ENCODE peak calls at places on chromosomes 6 and 20, in seven cellular contexts. T is IMR-90, Q is ecto neural progenitor cell, P is PC-9, Z is AG08396, Y is ELR, I is cardiac fibroblast. D is an unnamed sample.

GRCh38 chr6:17352302-17352701 is 41.1 kb upstream of the CAP2 start:
- DNase-seq in T (peak), Z (no peak), I (peak), Y (peak), P (no peak), Q (no peak), D (no peak)

GRCh38 chr6:134714679-134715078 is 235.2 kb downstream of the ALDH8A1 start:
- DNase-seq in Z (no peak), Q (no peak), Y (peak), T (peak), P (no peak), I (peak), D (no peak)

GRCh38 chr6:139520321-139520768 is 145.9 kb upstream of the CITED2 start:
- DNase-seq in Y (peak), Q (no peak), P (peak), I (peak), T (no peak), Z (no peak), D (no peak)

GRCh38 chr6:45619994-45620471 is 242.3 kb upstream of the SUPT3H start:
- DNase-seq in I (peak), Q (no peak), P (no peak), T (peak), Z (no peak), Y (peak), D (no peak)

GRCh38 chr6:170360476-170360875 is 53.9 kb downstream of the FAM120B start:
- DNase-seq in Y (peak), Z (no peak), T (peak), Q (no peak), P (no peak), I (peak), D (no peak)

GRCh38 chr6:90668141-90668540 is 81.3 kb upstream of the MAP3K7 start:
- DNase-seq in Q (no peak), T (no peak), P (no peak), I (no peak), Z (no peak), Y (no peak), D (no peak)

GRCh38 chr6:17505062-17505476 is 95.0 kb upstream of the FAM8A1 start:
- DNase-seq in Y (peak), P (no peak), Z (no peak), I (peak), T (peak), Q (no peak), D (peak)

GRCh38 chr6:134295953-134296553 is 21.9 kb downstream of the SGK1 start:
- DNase-seq in Y (peak), Q (no peak), I (peak), Z (peak), T (peak), P (peak), D (peak)

GRCh38 chr6:2695464-2696095 is 55.1 kb downstream of the MYLK4 start:
- DNase-seq in Y (peak), P (no peak), I (peak), Q (no peak), Z (no peak), T (peak), D (peak)

GRCh38 chr6:137496909-137497721 is 2.9 kb upstream of the OLIG3 start:
- DNase-seq in Q (peak), T (no peak), P (no peak), Z (peak), Y (no peak), I (no peak), D (no peak)

GRCh38 chr6:37566209-37566859 is 66.6 kb upstream of the CCDC167 start:
- DNase-seq in Y (peak), Q (peak), I (peak), P (no peak), T (no peak), Z (peak), D (peak)

GRCh38 chr20:35134472-35134871 is 12.7 kb downstream of the EDEM2 start:
- DNase-seq in Z (no peak), Y (no peak), P (no peak), I (peak), Q (no peak), T (no peak), D (no peak)

GRCh38 chr6:41734666-41735426 is 562 bp downstream of the TFEB start:
- DNase-seq in I (peak), P (no peak), T (peak), Q (peak), Y (peak), Z (peak), D (peak)

GRCh38 chr6:41548098-41548840 is 2.1 kb downstream of the FOXP4 start:
- DNase-seq in Q (no peak), Y (no peak), T (no peak), Z (no peak), P (no peak), I (no peak), D (no peak)

GRCh38 chr6:101490857-101491256 is 97.3 kb downstream of the GRIK2 start:
- DNase-seq in T (peak), P (no peak), I (no peak), Z (no peak), Q (no peak), Y (no peak), D (no peak)

GRCh38 chr6:38989064-38989463 is 59.5 kb upstream of the GLP1R start:
- DNase-seq in Q (no peak), P (no peak), Y (no peak), Z (no peak), I (no peak), T (no peak), D (no peak)

GRCh38 chr6:145115638-145116037 is 619.7 kb downstream of the EPM2A start:
- DNase-seq in P (no peak), I (no peak), T (no peak), Q (no peak), Z (no peak), Y (no peak), D (no peak)

GRCh38 chr6:56804996-56805395 is 149.9 kb upstream of the BEND6 start:
- DNase-seq in I (peak), T (peak), Q (no peak), P (peak), Y (peak), Z (no peak), D (peak)

GRCh38 chr6:28907394-28907793 is 16.4 kb downstream of the TRIM27 start:
- DNase-seq in P (no peak), Q (no peak), Y (peak), I (peak), T (peak), Z (peak), D (peak)

GRCh38 chr20:35004749-35005462 is 49.2 kb downstream of the MYH7B start:
- DNase-seq in Z (no peak), T (no peak), Y (no peak), P (no peak), I (no peak), Q (no peak), D (no peak)

GRCh38 chr6:68778356-68779020 is 143.4 kb downstream of the ADGRB3 start:
- DNase-seq in I (peak), Q (peak), T (peak), Y (peak), P (no peak), Z (peak), D (peak)

GRCh38 chr20:24729896-24730605 is 219.0 kb upstream of the CST7 start:
- DNase-seq in T (no peak), I (no peak), P (no peak), Q (peak), Z (no peak), Y (no peak), D (no peak)

GRCh38 chr6:36728289-36729168 is 30.9 kb downstream of the RAB44 start:
- DNase-seq in Q (no peak), Z (no peak), I (no peak), Y (no peak), T (no peak), P (no peak), D (no peak)

GRCh38 chr6:44672086-44672485 is 284.6 kb downstream of the CDC5L start:
- DNase-seq in P (no peak), Z (no peak), Q (no peak), Y (no peak), T (no peak), I (no peak), D (no peak)

GRCh38 chr20:38167851-38168760 is 3.0 kb upstream of the TGM2 start:
- DNase-seq in Q (no peak), Y (peak), T (peak), P (peak), Z (peak), I (peak), D (no peak)

GRCh38 chr20:51801220-51801991 is 915 bp downstream of the SALL4 start:
- DNase-seq in Z (peak), I (peak), Q (peak), P (no peak), T (no peak), Y (peak), D (no peak)

GRCh38 chr20:17399303-17399985 is 131.7 kb downstream of the BFSP1 start:
- DNase-seq in Y (no peak), P (no peak), Z (no peak), Q (no peak), I (no peak), T (no peak), D (no peak)

GRCh38 chr6:160088069-160088773 is 33.4 kb upstream of the SLC22A1 start:
- DNase-seq in P (no peak), Y (peak), I (peak), T (peak), Q (peak), Z (peak), D (peak)

GRCh38 chr20:55488593-55488992 is 516.7 kb downstream of the CBLN4 start:
- DNase-seq in T (no peak), I (no peak), Q (no peak), Z (no peak), P (no peak), Y (no peak), D (no peak)

GRCh38 chr6:166282394-166283032 is 25.7 kb downstream of the PRR18 start:
- DNase-seq in T (no peak), Y (no peak), Q (no peak), I (no peak), Z (no peak), P (no peak), D (no peak)

GRCh38 chr6:154930490-154930889 is 64.6 kb upstream of the TIAM2 start:
- DNase-seq in T (no peak), Y (no peak), Q (no peak), P (no peak), I (no peak), Z (no peak), D (no peak)

D was measured in SK-MEL-5.